ENCODE peak calls at places on chromosomes 11 and 22, in seven cellular contexts. One of them, this sample, is unnamed.

GRCh38 chr11:69370984-69371709 is 77.2 kb downstream of the MYEOV start:
- DNase-seq in CD8-positive, alpha-beta T cell: peak
- DNase-seq in lower leg skin: no peak
- DNase-seq in astrocyte of the spinal cord: no peak
- DNase-seq in fibroblast of lung: no peak
- DNase-seq in dorsolateral prefrontal cortex: no peak
- DNase-seq in pancreas: no peak
- DNase-seq in this sample: no peak

GRCh38 chr11:811446-812245 is 1.9 kb downstream of the RPLP2 start:
- DNase-seq in pancreas: no peak
- DNase-seq in astrocyte of the spinal cord: no peak
- DNase-seq in CD8-positive, alpha-beta T cell: no peak
- DNase-seq in lower leg skin: no peak
- DNase-seq in fibroblast of lung: no peak
- DNase-seq in dorsolateral prefrontal cortex: no peak
- DNase-seq in this sample: peak

GRCh38 chr22:39364646-39365405 is 15.0 kb downstream of the SYNGR1 start:
- DNase-seq in astrocyte of the spinal cord: no peak
- DNase-seq in dorsolateral prefrontal cortex: no peak
- DNase-seq in lower leg skin: no peak
- DNase-seq in CD8-positive, alpha-beta T cell: no peak
- DNase-seq in pancreas: no peak
- DNase-seq in fibroblast of lung: peak
- DNase-seq in this sample: no peak

GRCh38 chr11:108788565-108789199 is 123.8 kb downstream of the DDX10 start:
- DNase-seq in astrocyte of the spinal cord: peak
- DNase-seq in pancreas: no peak
- DNase-seq in dorsolateral prefrontal cortex: no peak
- DNase-seq in CD8-positive, alpha-beta T cell: no peak
- DNase-seq in lower leg skin: no peak
- DNase-seq in fibroblast of lung: peak
- DNase-seq in this sample: no peak

GRCh38 chr11:76408171-76408965 is 27.2 kb downstream of the GVQW3 start:
- DNase-seq in CD8-positive, alpha-beta T cell: no peak
- DNase-seq in pancreas: no peak
- DNase-seq in fibroblast of lung: no peak
- DNase-seq in lower leg skin: no peak
- DNase-seq in dorsolateral prefrontal cortex: no peak
- DNase-seq in astrocyte of the spinal cord: no peak
- DNase-seq in this sample: no peak

GRCh38 chr11:17752144-17752543 is 17.6 kb downstream of the KCNC1 start:
- DNase-seq in fibroblast of lung: no peak
- DNase-seq in pancreas: no peak
- DNase-seq in CD8-positive, alpha-beta T cell: no peak
- DNase-seq in lower leg skin: no peak
- DNase-seq in dorsolateral prefrontal cortex: peak
- DNase-seq in astrocyte of the spinal cord: no peak
- DNase-seq in this sample: no peak

GRCh38 chr11:73983764-73984543 is 1.3 kb upstream of the UCP2 start:
- DNase-seq in astrocyte of the spinal cord: no peak
- DNase-seq in pancreas: no peak
- DNase-seq in CD8-positive, alpha-beta T cell: no peak
- DNase-seq in fibroblast of lung: no peak
- DNase-seq in dorsolateral prefrontal cortex: no peak
- DNase-seq in lower leg skin: no peak
- DNase-seq in this sample: no peak

GRCh38 chr22:36026741-36027140 is 1.9 kb downstream of the RBFOX2 start:
- DNase-seq in astrocyte of the spinal cord: peak
- DNase-seq in lower leg skin: no peak
- DNase-seq in fibroblast of lung: peak
- DNase-seq in pancreas: no peak
- DNase-seq in CD8-positive, alpha-beta T cell: no peak
- DNase-seq in dorsolateral prefrontal cortex: no peak
- DNase-seq in this sample: no peak

GRCh38 chr11:44788536-44789227 is 61.9 kb downstream of the TSPAN18 start:
- DNase-seq in dorsolateral prefrontal cortex: no peak
- DNase-seq in pancreas: no peak
- DNase-seq in astrocyte of the spinal cord: peak
- DNase-seq in CD8-positive, alpha-beta T cell: no peak
- DNase-seq in fibroblast of lung: peak
- DNase-seq in lower leg skin: no peak
- DNase-seq in this sample: no peak

GRCh38 chr11:10931761-10932700 is 74.2 kb upstream of the ZBED5 start:
- DNase-seq in CD8-positive, alpha-beta T cell: no peak
- DNase-seq in dorsolateral prefrontal cortex: peak
- DNase-seq in fibroblast of lung: no peak
- DNase-seq in astrocyte of the spinal cord: no peak
- DNase-seq in lower leg skin: no peak
- DNase-seq in pancreas: no peak
- DNase-seq in this sample: no peak

GRCh38 chr11:45655347-45655756 is 10.1 kb downstream of the CHST1 start:
- DNase-seq in pancreas: peak
- DNase-seq in dorsolateral prefrontal cortex: peak
- DNase-seq in CD8-positive, alpha-beta T cell: peak
- DNase-seq in fibroblast of lung: peak
- DNase-seq in lower leg skin: peak
- DNase-seq in astrocyte of the spinal cord: peak
- DNase-seq in this sample: peak

GRCh38 chr11:101912823-101913284 is 2.0 kb upstream of the CEP126 start:
- DNase-seq in astrocyte of the spinal cord: peak
- DNase-seq in lower leg skin: no peak
- DNase-seq in dorsolateral prefrontal cortex: no peak
- DNase-seq in CD8-positive, alpha-beta T cell: no peak
- DNase-seq in fibroblast of lung: peak
- DNase-seq in pancreas: no peak
- DNase-seq in this sample: no peak

GRCh38 chr11:16211407-16211806 is 144.9 kb downstream of the SOX6 start:
- DNase-seq in lower leg skin: no peak
- DNase-seq in dorsolateral prefrontal cortex: no peak
- DNase-seq in CD8-positive, alpha-beta T cell: no peak
- DNase-seq in pancreas: no peak
- DNase-seq in fibroblast of lung: no peak
- DNase-seq in astrocyte of the spinal cord: no peak
- DNase-seq in this sample: no peak

GRCh38 chr22:17853066-17853465 is 78.8 kb upstream of the BID start:
- DNase-seq in astrocyte of the spinal cord: peak
- DNase-seq in fibroblast of lung: no peak
- DNase-seq in CD8-positive, alpha-beta T cell: no peak
- DNase-seq in dorsolateral prefrontal cortex: no peak
- DNase-seq in pancreas: no peak
- DNase-seq in lower leg skin: no peak
- DNase-seq in this sample: no peak

GRCh38 chr11:15627560-15627959 is 512.8 kb downstream of the INSC start:
- DNase-seq in CD8-positive, alpha-beta T cell: no peak
- DNase-seq in pancreas: no peak
- DNase-seq in lower leg skin: no peak
- DNase-seq in fibroblast of lung: peak
- DNase-seq in dorsolateral prefrontal cortex: no peak
- DNase-seq in astrocyte of the spinal cord: peak
- DNase-seq in this sample: no peak

GRCh38 chr11:22795914-22796313 is 33.7 kb downstream of the SVIP start:
- DNase-seq in CD8-positive, alpha-beta T cell: no peak
- DNase-seq in dorsolateral prefrontal cortex: no peak
- DNase-seq in fibroblast of lung: no peak
- DNase-seq in lower leg skin: no peak
- DNase-seq in astrocyte of the spinal cord: peak
- DNase-seq in pancreas: no peak
- DNase-seq in this sample: no peak

GRCh38 chr11:125990244-125990643 is 44.4 kb downstream of the VSIG10L2 start:
- DNase-seq in pancreas: no peak
- DNase-seq in astrocyte of the spinal cord: peak
- DNase-seq in fibroblast of lung: peak
- DNase-seq in dorsolateral prefrontal cortex: no peak
- DNase-seq in lower leg skin: peak
- DNase-seq in CD8-positive, alpha-beta T cell: no peak
- DNase-seq in this sample: no peak

GRCh38 chr11:95156133-95156731 is 66.6 kb downstream of the ENDOD1 start:
- DNase-seq in pancreas: no peak
- DNase-seq in CD8-positive, alpha-beta T cell: no peak
- DNase-seq in dorsolateral prefrontal cortex: no peak
- DNase-seq in lower leg skin: no peak
- DNase-seq in astrocyte of the spinal cord: no peak
- DNase-seq in fibroblast of lung: no peak
- DNase-seq in this sample: no peak

GRCh38 chr11:97454988-97455387 is 1065.2 kb downstream of the JRKL start:
- DNase-seq in dorsolateral prefrontal cortex: no peak
- DNase-seq in astrocyte of the spinal cord: peak
- DNase-seq in fibroblast of lung: peak
- DNase-seq in pancreas: no peak
- DNase-seq in lower leg skin: no peak
- DNase-seq in CD8-positive, alpha-beta T cell: no peak
- DNase-seq in this sample: no peak

GRCh38 chr22:23697031-23697970 is 6.5 kb downstream of the RGL4 start:
- DNase-seq in astrocyte of the spinal cord: no peak
- DNase-seq in fibroblast of lung: no peak
- DNase-seq in CD8-positive, alpha-beta T cell: no peak
- DNase-seq in pancreas: no peak
- DNase-seq in lower leg skin: no peak
- DNase-seq in dorsolateral prefrontal cortex: no peak
- DNase-seq in this sample: no peak

GRCh38 chr22:23698673-23699235 is 7.9 kb downstream of the RGL4 start:
- DNase-seq in lower leg skin: no peak
- DNase-seq in pancreas: no peak
- DNase-seq in CD8-positive, alpha-beta T cell: no peak
- DNase-seq in fibroblast of lung: no peak
- DNase-seq in dorsolateral prefrontal cortex: no peak
- DNase-seq in astrocyte of the spinal cord: no peak
- DNase-seq in this sample: no peak

GRCh38 chr22:23704062-23704461 is 13.2 kb downstream of the RGL4 start:
- DNase-seq in pancreas: no peak
- DNase-seq in fibroblast of lung: no peak
- DNase-seq in CD8-positive, alpha-beta T cell: no peak
- DNase-seq in lower leg skin: no peak
- DNase-seq in astrocyte of the spinal cord: no peak
- DNase-seq in dorsolateral prefrontal cortex: no peak
- DNase-seq in this sample: no peak

GRCh38 chr22:23698094-23698493 is 7.3 kb downstream of the RGL4 start:
- DNase-seq in CD8-positive, alpha-beta T cell: no peak
- DNase-seq in pancreas: no peak
- DNase-seq in dorsolateral prefrontal cortex: no peak
- DNase-seq in astrocyte of the spinal cord: no peak
- DNase-seq in fibroblast of lung: no peak
- DNase-seq in lower leg skin: no peak
- DNase-seq in this sample: no peak

GRCh38 chr22:23700706-23701105 is 9.9 kb downstream of the RGL4 start:
- DNase-seq in lower leg skin: no peak
- DNase-seq in astrocyte of the spinal cord: peak
- DNase-seq in dorsolateral prefrontal cortex: no peak
- DNase-seq in fibroblast of lung: peak
- DNase-seq in pancreas: no peak
- DNase-seq in CD8-positive, alpha-beta T cell: no peak
- DNase-seq in this sample: no peak
- TF ChIP-seq CTCF in lower leg skin: no peak
- TF ChIP-seq CTCF in astrocyte of the spinal cord: no peak
- TF ChIP-seq CTCF in dorsolateral prefrontal cortex: no peak
- TF ChIP-seq CTCF in fibroblast of lung: no peak
- TF ChIP-seq CTCF in pancreas: no peak
- TF ChIP-seq CTCF in CD8-positive, alpha-beta T cell: no peak
- TF ChIP-seq CTCF in this sample: no peak

DNA sequence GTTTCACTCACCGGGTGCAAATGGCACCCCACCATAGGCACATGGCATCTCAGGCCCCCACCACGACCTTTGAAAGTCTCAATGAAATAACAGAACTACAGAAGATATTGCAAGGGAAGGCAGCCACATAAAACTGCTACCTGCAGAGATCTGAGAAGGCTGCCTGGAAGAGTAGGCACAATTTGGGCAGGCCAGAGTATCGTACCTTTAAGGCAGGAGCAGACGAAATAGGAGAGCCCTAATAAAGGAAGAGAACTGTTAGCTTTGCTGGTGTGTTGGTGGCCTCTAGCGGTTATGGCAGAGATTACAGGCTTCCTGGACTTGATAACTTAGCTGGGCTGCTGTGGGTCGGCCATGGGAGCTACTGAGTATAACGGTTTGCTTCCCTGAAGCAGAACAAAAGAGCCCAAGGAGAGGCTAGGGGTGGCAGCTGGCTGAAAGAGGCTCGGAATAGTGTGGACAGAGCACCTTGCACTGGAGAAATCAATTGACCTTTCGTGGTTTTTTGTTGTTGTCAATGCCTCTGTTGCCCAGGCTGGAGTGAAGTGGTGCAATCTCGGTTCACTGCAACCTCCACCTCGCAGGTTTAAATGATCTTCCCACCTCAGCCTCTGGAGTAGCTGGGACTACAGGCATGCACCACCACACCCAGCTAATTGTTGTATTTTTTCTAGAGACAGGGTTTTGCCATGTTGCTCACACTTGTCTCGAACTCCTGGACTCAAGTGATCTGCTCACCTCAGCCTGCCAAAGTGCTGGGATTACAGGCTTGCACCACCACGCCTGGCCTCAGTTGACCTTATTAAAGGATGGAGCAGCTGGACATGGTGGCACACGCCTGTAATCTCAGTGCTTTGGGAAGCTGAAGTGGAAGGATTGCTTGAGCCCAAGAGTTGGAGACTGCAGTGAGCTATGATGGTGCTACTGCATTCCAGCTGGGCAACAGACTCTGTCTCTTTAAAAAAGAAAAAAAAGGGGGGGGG is 4.8 kb downstream of the SDF2L1 start:
- DNase-seq in astrocyte of the spinal cord: peak
- DNase-seq in dorsolateral prefrontal cortex: peak
- DNase-seq in lower leg skin: peak
- DNase-seq in fibroblast of lung: peak
- DNase-seq in pancreas: peak
- DNase-seq in CD8-positive, alpha-beta T cell: peak
- DNase-seq in this sample: peak
- TF ChIP-seq CTCF in astrocyte of the spinal cord: peak
- TF ChIP-seq CTCF in dorsolateral prefrontal cortex: peak
- TF ChIP-seq CTCF in lower leg skin: no peak
- TF ChIP-seq CTCF in fibroblast of lung: peak
- TF ChIP-seq CTCF in pancreas: peak
- TF ChIP-seq CTCF in CD8-positive, alpha-beta T cell: peak
- TF ChIP-seq CTCF in this sample: peak

GRCh38 chr11:12287374-12288211 is 89.8 kb upstream of the PARVA start:
- DNase-seq in fibroblast of lung: peak
- DNase-seq in astrocyte of the spinal cord: peak
- DNase-seq in dorsolateral prefrontal cortex: no peak
- DNase-seq in lower leg skin: peak
- DNase-seq in pancreas: no peak
- DNase-seq in CD8-positive, alpha-beta T cell: no peak
- DNase-seq in this sample: peak
- TF ChIP-seq CTCF in fibroblast of lung: peak
- TF ChIP-seq CTCF in astrocyte of the spinal cord: peak
- TF ChIP-seq CTCF in dorsolateral prefrontal cortex: no peak
- TF ChIP-seq CTCF in lower leg skin: no peak
- TF ChIP-seq CTCF in pancreas: no peak
- TF ChIP-seq CTCF in CD8-positive, alpha-beta T cell: no peak
- TF ChIP-seq CTCF in this sample: no peak

DNA sequence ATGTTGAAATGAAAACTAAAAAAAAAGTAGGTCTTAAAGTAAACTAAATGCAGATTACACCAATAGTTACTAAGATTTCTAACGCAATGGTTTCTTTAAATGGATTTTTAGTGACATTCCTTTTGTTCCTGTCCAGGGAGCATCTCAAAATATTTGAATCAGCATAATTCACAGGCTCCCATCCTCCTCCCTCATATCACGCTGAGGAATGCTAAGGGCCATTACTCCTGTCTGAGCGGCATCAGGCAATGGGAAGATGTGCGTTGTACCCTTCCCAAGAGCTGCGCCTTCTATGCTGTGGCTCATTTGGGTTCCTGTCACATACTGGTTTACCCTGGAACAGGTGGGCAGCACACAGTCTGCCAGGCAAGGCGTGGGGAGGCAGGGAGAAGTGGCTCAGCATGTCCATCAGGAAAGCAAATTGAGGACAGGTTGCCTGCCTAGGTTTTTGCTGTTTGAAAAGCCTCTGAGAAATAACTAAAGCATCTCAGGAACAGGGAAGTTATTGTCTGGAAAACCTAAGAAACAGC is 121.8 kb downstream of the DBX1 start:
- DNase-seq in pancreas: no peak
- DNase-seq in fibroblast of lung: no peak
- DNase-seq in CD8-positive, alpha-beta T cell: no peak
- DNase-seq in lower leg skin: no peak
- DNase-seq in astrocyte of the spinal cord: no peak
- DNase-seq in dorsolateral prefrontal cortex: no peak
- DNase-seq in this sample: no peak
- TF ChIP-seq CTCF in pancreas: no peak
- TF ChIP-seq CTCF in fibroblast of lung: no peak
- TF ChIP-seq CTCF in CD8-positive, alpha-beta T cell: no peak
- TF ChIP-seq CTCF in lower leg skin: no peak
- TF ChIP-seq CTCF in astrocyte of the spinal cord: no peak
- TF ChIP-seq CTCF in dorsolateral prefrontal cortex: no peak
- TF ChIP-seq CTCF in this sample: no peak